ENCODE peak calls at places on chromosomes 13 and 19, in four cellular contexts. One of them, this sample, is unnamed.

GRCh38 chr19:13978721-13979191 is 26.4 kb downstream of the DCAF15 start:
- DNase-seq in A549: no peak
- DNase-seq in endothelial cell of umbilical vein: no peak
- DNase-seq in K562: peak; percentile 67
- DNase-seq in this sample: no peak

GRCh38 chr19:16330368-16330801 is 5.8 kb downstream of the KLF2 start:
- DNase-seq in A549: peak; percentile 72
- DNase-seq in endothelial cell of umbilical vein: peak; percentile 81
- DNase-seq in K562: peak; percentile 80
- DNase-seq in this sample: peak; percentile 76

GRCh38 chr13:26759907-26760834 is at the start of gene GPR12:
- DNase-seq in A549: no peak
- DNase-seq in endothelial cell of umbilical vein: peak; percentile 3
- DNase-seq in K562: no peak
- DNase-seq in this sample: peak; percentile 46

GRCh38 chr19:17902701-17903100 is 30.1 kb upstream of the CCDC124 start:
- DNase-seq in A549: no peak
- DNase-seq in endothelial cell of umbilical vein: no peak
- DNase-seq in K562: no peak
- DNase-seq in this sample: no peak

GRCh38 chr13:26978081-26978860 is 193.3 kb downstream of the USP12 start:
- DNase-seq in A549: no peak
- DNase-seq in endothelial cell of umbilical vein: no peak
- DNase-seq in K562: no peak
- DNase-seq in this sample: no peak

GRCh38 chr19:33300016-33300981 is 2.0 kb downstream of the CEBPA start:
- DNase-seq in A549: no peak
- DNase-seq in endothelial cell of umbilical vein: no peak
- DNase-seq in K562: no peak
- DNase-seq in this sample: peak; percentile 43

GRCh38 chr19:39208175-39208795 is 4.2 kb upstream of the SYCN start:
- DNase-seq in A549: no peak
- DNase-seq in endothelial cell of umbilical vein: no peak
- DNase-seq in K562: no peak
- DNase-seq in this sample: no peak

GRCh38 chr13:68051910-68052309 is 821.8 kb upstream of the PCDH9 start:
- DNase-seq in A549: no peak
- DNase-seq in endothelial cell of umbilical vein: no peak
- DNase-seq in K562: no peak
- DNase-seq in this sample: no peak

GRCh38 chr13:34408635-34409034 is 533.4 kb upstream of the NBEA start:
- DNase-seq in A549: no peak
- DNase-seq in endothelial cell of umbilical vein: no peak
- DNase-seq in K562: no peak
- DNase-seq in this sample: no peak

GRCh38 chr13:50168803-50169202 is 153.6 kb downstream of the KCNRG start:
- DNase-seq in A549: no peak
- DNase-seq in endothelial cell of umbilical vein: no peak
- DNase-seq in K562: no peak
- DNase-seq in this sample: no peak

GRCh38 chr13:44223785-44224432 is 149.7 kb upstream of the SERP2 start:
- DNase-seq in A549: no peak
- DNase-seq in endothelial cell of umbilical vein: no peak
- DNase-seq in K562: no peak
- DNase-seq in this sample: no peak

GRCh38 chr13:95301947-95302386 is 716 bp upstream of the ABCC4 start:
- DNase-seq in A549: no peak
- DNase-seq in endothelial cell of umbilical vein: no peak
- DNase-seq in K562: peak; percentile 31
- DNase-seq in this sample: no peak

GRCh38 chr13:95573226-95573625 is 20.7 kb downstream of the CLDN10 start:
- DNase-seq in A549: no peak
- DNase-seq in endothelial cell of umbilical vein: peak; percentile 51
- DNase-seq in K562: no peak
- DNase-seq in this sample: no peak

GRCh38 chr19:54102421-54103169 is at the start of gene NDUFA3:
- DNase-seq in A549: peak; percentile 99
- DNase-seq in endothelial cell of umbilical vein: peak; percentile 99
- DNase-seq in K562: peak; percentile 99
- DNase-seq in this sample: peak; percentile 98

GRCh38 chr13:33543631-33544030 is 258.1 kb upstream of the STARD13 start:
- DNase-seq in A549: no peak
- DNase-seq in endothelial cell of umbilical vein: peak; percentile 29
- DNase-seq in K562: no peak
- DNase-seq in this sample: peak; percentile 22

GRCh38 chr13:82356667-82357066 is 1525.6 kb downstream of the SLITRK1 start:
- DNase-seq in A549: no peak
- DNase-seq in endothelial cell of umbilical vein: no peak
- DNase-seq in K562: no peak
- DNase-seq in this sample: peak; percentile 8

GRCh38 chr13:47955836-47956235 is 45.2 kb downstream of the SUCLA2 start:
- DNase-seq in A549: no peak
- DNase-seq in endothelial cell of umbilical vein: no peak
- DNase-seq in K562: no peak
- DNase-seq in this sample: no peak

GRCh38 chr13:75587679-75588078 is 38.1 kb downstream of the UCHL3 start:
- DNase-seq in A549: no peak
- DNase-seq in endothelial cell of umbilical vein: peak; percentile 1
- DNase-seq in K562: no peak
- DNase-seq in this sample: peak; percentile 13

GRCh38 chr13:64534302-64534701 is 2695.8 kb downstream of the PCDH9 start:
- DNase-seq in A549: no peak
- DNase-seq in endothelial cell of umbilical vein: no peak
- DNase-seq in K562: no peak
- DNase-seq in this sample: no peak

GRCh38 chr13:51905787-51906186 is 44.0 kb downstream of the CCDC70 start:
- DNase-seq in A549: no peak
- DNase-seq in endothelial cell of umbilical vein: no peak
- DNase-seq in K562: no peak
- DNase-seq in this sample: no peak

GRCh38 chr19:3968556-3969434 is 2.1 kb downstream of the DAPK3 start:
- DNase-seq in A549: peak; percentile 81
- DNase-seq in endothelial cell of umbilical vein: peak; percentile 100
- DNase-seq in K562: peak; percentile 50
- DNase-seq in this sample: peak; percentile 16

GRCh38 chr13:47178090-47178950 is 281.5 kb upstream of the HTR2A start:
- DNase-seq in A549: no peak
- DNase-seq in endothelial cell of umbilical vein: no peak
- DNase-seq in K562: no peak
- DNase-seq in this sample: peak; percentile 76

DNA sequence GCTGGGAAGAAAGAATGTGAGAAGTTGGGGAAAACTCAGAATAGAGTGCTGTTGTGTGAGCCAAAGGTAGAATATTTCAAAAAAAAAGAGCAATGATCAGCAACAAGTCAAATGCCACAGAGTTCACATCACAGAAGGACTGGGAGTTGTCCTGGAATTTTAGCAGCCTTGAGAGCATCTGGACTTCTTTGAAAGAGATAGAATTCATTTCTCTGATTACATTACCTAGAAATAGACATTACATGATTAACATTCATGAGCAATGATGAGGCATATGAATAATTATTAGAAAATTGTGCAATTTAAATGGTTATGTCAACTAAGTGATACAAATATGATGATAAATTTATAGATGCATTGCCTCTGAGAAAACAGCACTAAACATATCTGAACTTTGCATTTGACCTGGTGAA is 186.3 kb downstream of the POSTN start:
- DNase-seq in A549: no peak
- DNase-seq in endothelial cell of umbilical vein: no peak
- DNase-seq in K562: no peak
- DNase-seq in this sample: no peak
- TF ChIP-seq MYC in A549: no peak
- TF ChIP-seq MYC in endothelial cell of umbilical vein: no peak
- TF ChIP-seq MYC in K562: no peak
- TF ChIP-seq MYC in this sample: no peak

DNA sequence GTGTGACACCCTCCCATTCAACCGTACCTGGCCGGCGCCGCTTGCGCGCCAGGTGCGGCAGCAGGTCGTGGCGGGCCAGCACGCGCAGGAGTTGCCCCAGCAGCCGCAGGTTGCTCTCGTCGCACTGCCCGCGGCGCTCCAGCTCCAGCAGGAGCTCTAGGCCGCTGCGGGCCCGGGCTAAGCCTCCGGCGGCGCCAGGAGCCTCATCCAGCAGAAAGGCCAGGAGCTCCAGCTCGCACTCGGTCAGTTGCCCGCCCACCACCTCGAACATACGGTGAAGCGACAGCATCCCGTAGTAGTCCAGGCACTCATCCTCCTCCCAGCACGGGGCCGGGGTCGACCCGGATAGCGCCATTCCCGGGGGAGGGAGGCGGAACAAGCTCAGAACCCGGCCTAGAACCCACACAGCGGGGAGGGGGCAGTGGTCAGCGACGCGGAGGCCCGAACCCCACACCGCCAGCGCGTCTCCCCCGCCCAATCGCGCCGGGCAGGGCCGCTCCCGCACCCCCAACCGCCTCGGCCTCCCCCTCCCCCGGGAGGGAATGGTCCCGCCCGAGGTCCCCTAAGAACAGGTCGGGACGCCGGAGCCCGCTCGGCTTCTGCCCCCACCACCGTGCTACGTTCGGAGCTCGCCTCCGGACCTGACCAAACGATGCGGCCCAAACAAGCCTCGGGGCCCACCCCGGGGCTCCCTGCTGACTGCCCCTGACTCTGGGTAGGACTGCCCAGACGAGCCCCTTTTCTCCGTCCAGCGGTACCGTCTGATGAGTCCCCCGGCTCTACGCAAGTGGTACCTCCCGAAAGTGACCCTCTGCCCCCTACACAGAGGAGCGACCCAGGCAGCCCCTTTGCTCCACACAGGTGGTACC is 590 bp downstream of the DEDD2 start:
- DNase-seq in A549: peak; percentile 66
- DNase-seq in endothelial cell of umbilical vein: peak; percentile 47
- DNase-seq in K562: peak; percentile 79
- DNase-seq in this sample: peak; percentile 49
- TF ChIP-seq POLR2A in A549: no peak
- TF ChIP-seq POLR2A in endothelial cell of umbilical vein: no peak
- TF ChIP-seq POLR2A in K562: no peak
- TF ChIP-seq POLR2A in this sample: no peak

GRCh38 chr19:49712397-49712859 is 21.5 kb downstream of the CPT1C start:
- DNase-seq in A549: peak; percentile 86
- DNase-seq in endothelial cell of umbilical vein: no peak
- DNase-seq in K562: peak; percentile 97
- DNase-seq in this sample: peak; percentile 32
- TF ChIP-seq MAX in A549: no peak
- TF ChIP-seq MAX in endothelial cell of umbilical vein: no peak
- TF ChIP-seq MAX in K562: peak; percentile 12
- TF ChIP-seq MAX in this sample: no peak

DNA sequence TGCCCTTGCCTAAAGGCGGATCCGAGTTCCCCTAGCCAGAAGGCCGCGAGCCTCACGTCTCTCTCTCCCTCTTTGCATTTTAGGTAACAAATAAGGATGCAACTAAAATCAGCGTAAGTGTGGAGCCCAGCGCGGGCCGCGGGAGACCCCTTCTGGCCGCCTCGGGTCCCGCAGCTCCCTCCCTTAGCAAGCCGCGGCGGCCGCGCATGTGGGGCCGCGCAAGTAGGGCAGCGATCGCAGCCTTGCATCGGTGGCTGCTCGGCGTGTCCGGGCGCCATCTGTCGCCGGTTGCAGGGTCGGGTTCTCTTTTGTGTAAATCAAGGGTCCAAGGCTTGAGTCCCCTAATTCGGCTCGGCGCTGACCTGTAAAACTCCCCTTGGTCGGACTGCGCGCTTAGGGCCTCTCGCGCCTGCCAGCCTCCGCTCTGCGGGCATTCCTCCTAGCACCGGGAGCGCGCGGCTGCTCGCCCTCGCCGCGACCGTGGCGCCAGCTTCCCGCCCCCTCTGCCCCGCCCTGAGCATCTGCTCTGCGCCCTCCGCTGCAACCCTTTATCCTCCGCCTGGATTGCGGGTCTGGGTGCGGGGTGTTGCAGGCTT is 2.7 kb downstream of the VSTM2B start:
- DNase-seq in A549: peak; percentile 91
- DNase-seq in endothelial cell of umbilical vein: peak; percentile 49
- DNase-seq in K562: peak; percentile 77
- DNase-seq in this sample: peak; percentile 85
- TF ChIP-seq MYC in A549: no peak
- TF ChIP-seq MYC in endothelial cell of umbilical vein: no peak
- TF ChIP-seq MYC in K562: no peak
- TF ChIP-seq MYC in this sample: no peak

GRCh38 chr13:42048625-42049453 is at the start of gene DGKH:
- DNase-seq in A549: peak; percentile 61
- DNase-seq in endothelial cell of umbilical vein: peak; percentile 71
- DNase-seq in K562: peak; percentile 83
- DNase-seq in this sample: peak; percentile 70
- TF ChIP-seq POLR2A in A549: peak; percentile 29
- TF ChIP-seq POLR2A in endothelial cell of umbilical vein: peak; percentile 44
- TF ChIP-seq POLR2A in K562: peak; percentile 69
- TF ChIP-seq POLR2A in this sample: peak; percentile 32

DNA sequence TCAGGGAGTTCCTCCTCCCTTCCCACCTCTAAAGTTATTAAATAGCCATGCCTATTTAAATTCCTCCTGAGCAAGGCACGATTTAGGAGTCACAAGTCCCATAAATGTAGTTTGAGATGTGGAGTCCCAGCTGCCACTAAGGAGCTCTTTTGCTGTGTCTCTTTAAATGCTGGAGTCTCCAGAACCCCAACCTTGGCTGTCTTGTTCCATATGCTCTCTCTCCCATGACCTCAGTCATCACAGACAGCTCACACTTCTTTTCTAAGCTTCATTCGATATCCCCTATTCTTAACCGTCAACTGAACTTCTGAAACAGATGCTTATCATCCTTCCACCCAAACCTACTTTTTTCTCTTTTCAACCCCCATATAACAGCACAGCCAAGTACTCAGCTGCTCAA is 197.1 kb downstream of the VWA8 start:
- DNase-seq in A549: no peak
- DNase-seq in endothelial cell of umbilical vein: no peak
- DNase-seq in K562: peak; percentile 18
- DNase-seq in this sample: no peak
- TF ChIP-seq MAX in A549: no peak
- TF ChIP-seq MAX in endothelial cell of umbilical vein: no peak
- TF ChIP-seq MAX in K562: no peak
- TF ChIP-seq MAX in this sample: no peak